ENCODE peak calls at places on chromosomes 5 and 9, in four cellular contexts. One of them, this sample, is unnamed.

GRCh38 chr5:142426129-142426641 is 101.4 kb upstream of the SPRY4 start:
- DNase-seq in retina: peak
- DNase-seq in COR-L47: no peak
- DNase-seq in T-cell: peak
- DNase-seq in this sample: peak

GRCh38 chr5:41408676-41409443 is 101.5 kb downstream of the PLCXD3 start:
- DNase-seq in T-cell: no peak
- DNase-seq in COR-L47: no peak
- DNase-seq in retina: no peak
- DNase-seq in this sample: no peak

GRCh38 chr9:14317667-14318255 is 3.8 kb upstream of the NFIB start:
- DNase-seq in COR-L47: no peak
- DNase-seq in T-cell: no peak
- DNase-seq in retina: no peak
- DNase-seq in this sample: no peak

GRCh38 chr5:139619861-139620260 is 28.3 kb upstream of the CXXC5 start:
- DNase-seq in COR-L47: no peak
- DNase-seq in retina: no peak
- DNase-seq in T-cell: no peak
- DNase-seq in this sample: no peak

GRCh38 chr5:153937661-153938060 is 101.0 kb downstream of the FAM114A2 start:
- DNase-seq in retina: no peak
- DNase-seq in COR-L47: no peak
- DNase-seq in T-cell: no peak
- DNase-seq in this sample: no peak

GRCh38 chr9:95024097-95024671 is 293.3 kb downstream of the FANCC start:
- DNase-seq in COR-L47: no peak
- DNase-seq in T-cell: no peak
- DNase-seq in retina: peak
- DNase-seq in this sample: no peak

GRCh38 chr5:60675286-60675685 is 24.7 kb downstream of the DEPDC1B start:
- DNase-seq in T-cell: no peak
- DNase-seq in retina: no peak
- DNase-seq in COR-L47: no peak
- DNase-seq in this sample: no peak

GRCh38 chr9:99633260-99633659 is 188.4 kb upstream of the NR4A3 start:
- DNase-seq in retina: no peak
- DNase-seq in COR-L47: no peak
- DNase-seq in T-cell: no peak
- DNase-seq in this sample: no peak

GRCh38 chr9:129402341-129402739 is 218.6 kb downstream of the C9orf50 start:
- DNase-seq in COR-L47: no peak
- DNase-seq in retina: peak
- DNase-seq in T-cell: no peak
- DNase-seq in this sample: no peak

GRCh38 chr5:74895906-74896305 is 29.7 kb upstream of the FAM169A start:
- DNase-seq in T-cell: no peak
- DNase-seq in COR-L47: peak
- DNase-seq in retina: no peak
- DNase-seq in this sample: no peak

GRCh38 chr5:60505373-60505772 is 194.6 kb downstream of the DEPDC1B start:
- DNase-seq in T-cell: no peak
- DNase-seq in retina: no peak
- DNase-seq in COR-L47: no peak
- DNase-seq in this sample: no peak

GRCh38 chr5:39274388-39275085 is 55.2 kb upstream of the FYB1 start:
- DNase-seq in retina: no peak
- DNase-seq in COR-L47: no peak
- DNase-seq in T-cell: no peak
- DNase-seq in this sample: peak

GRCh38 chr5:181052526-181052927 is 12.5 kb downstream of the BTNL9 start:
- DNase-seq in T-cell: no peak
- DNase-seq in COR-L47: no peak
- DNase-seq in retina: peak
- DNase-seq in this sample: no peak

GRCh38 chr5:136424835-136425694 is 59.7 kb upstream of the TRPC7 start:
- DNase-seq in COR-L47: peak
- DNase-seq in T-cell: no peak
- DNase-seq in retina: peak
- DNase-seq in this sample: no peak

GRCh38 chr9:136020206-136020605 is 59.0 kb upstream of the UBAC1 start:
- DNase-seq in T-cell: no peak
- DNase-seq in retina: no peak
- DNase-seq in COR-L47: no peak
- DNase-seq in this sample: no peak

GRCh38 chr5:148653840-148654781 is at the start of gene HTR4:
- DNase-seq in T-cell: no peak
- DNase-seq in COR-L47: no peak
- DNase-seq in retina: peak
- DNase-seq in this sample: no peak

GRCh38 chr9:106405871-106406435 is 457.0 kb upstream of the ZNF462 start:
- DNase-seq in T-cell: no peak
- DNase-seq in COR-L47: no peak
- DNase-seq in retina: no peak
- DNase-seq in this sample: no peak

GRCh38 chr9:7246917-7247538 is 489.3 kb downstream of the KDM4C start:
- DNase-seq in T-cell: no peak
- DNase-seq in COR-L47: no peak
- DNase-seq in retina: no peak
- DNase-seq in this sample: no peak

GRCh38 chr9:105142406-105143092 is 101.9 kb upstream of the SLC44A1 start:
- DNase-seq in T-cell: no peak
- DNase-seq in COR-L47: no peak
- DNase-seq in retina: no peak
- DNase-seq in this sample: no peak

GRCh38 chr5:60377826-60378225 is 322.1 kb downstream of the DEPDC1B start:
- DNase-seq in COR-L47: no peak
- DNase-seq in T-cell: no peak
- DNase-seq in retina: no peak
- DNase-seq in this sample: no peak

GRCh38 chr9:110030632-110031031 is 177.3 kb downstream of the C9orf152 start:
- DNase-seq in COR-L47: no peak
- DNase-seq in retina: no peak
- DNase-seq in T-cell: no peak
- DNase-seq in this sample: no peak

GRCh38 chr5:119366537-119366874 is 10.7 kb downstream of the TNFAIP8 start:
- DNase-seq in COR-L47: no peak
- DNase-seq in retina: no peak
- DNase-seq in T-cell: no peak
- DNase-seq in this sample: no peak

GRCh38 chr5:81949479-81949878 is 22.3 kb upstream of the ATG10 start:
- DNase-seq in T-cell: no peak
- DNase-seq in COR-L47: no peak
- DNase-seq in retina: no peak
- DNase-seq in this sample: no peak

GRCh38 chr5:4941957-4942830 is 197.9 kb upstream of the ADAMTS16 start:
- DNase-seq in COR-L47: no peak
- DNase-seq in T-cell: no peak
- DNase-seq in retina: peak
- DNase-seq in this sample: no peak

GRCh38 chr9:34450644-34451043 is 7.7 kb downstream of the FAM219A start:
- DNase-seq in COR-L47: no peak
- DNase-seq in T-cell: no peak
- DNase-seq in retina: no peak
- DNase-seq in this sample: no peak

GRCh38 chr9:130110596-130111021 is 56.9 kb downstream of the GPR107 start:
- DNase-seq in COR-L47: no peak
- DNase-seq in retina: no peak
- DNase-seq in T-cell: no peak
- DNase-seq in this sample: no peak

GRCh38 chr9:81602887-81603680 is 86.3 kb downstream of the TLE1 start:
- DNase-seq in COR-L47: no peak
- DNase-seq in T-cell: no peak
- DNase-seq in retina: no peak
- DNase-seq in this sample: no peak

GRCh38 chr5:135705941-135706340 is 127.2 kb upstream of the CXCL14 start:
- DNase-seq in retina: no peak
- DNase-seq in T-cell: no peak
- DNase-seq in COR-L47: no peak
- DNase-seq in this sample: no peak

GRCh38 chr5:31967461-31967860 is 206.7 kb downstream of the GOLPH3 start:
- DNase-seq in T-cell: no peak
- DNase-seq in retina: no peak
- DNase-seq in COR-L47: no peak
- DNase-seq in this sample: no peak

GRCh38 chr9:104868687-104869404 is 59.1 kb downstream of the ABCA1 start:
- DNase-seq in COR-L47: no peak
- DNase-seq in T-cell: no peak
- DNase-seq in retina: peak
- DNase-seq in this sample: no peak

GRCh38 chr9:98974994-98975712 is 31.4 kb downstream of the COL15A1 start:
- DNase-seq in retina: peak
- DNase-seq in T-cell: peak
- DNase-seq in COR-L47: peak
- DNase-seq in this sample: peak

GRCh38 chr5:10355071-10355889 is 1.8 kb downstream of the MARCHF6 start:
- DNase-seq in retina: no peak
- DNase-seq in COR-L47: no peak
- DNase-seq in T-cell: no peak
- DNase-seq in this sample: peak

GRCh38 chr9:92608221-92609141 is 61.5 kb downstream of the IPPK start:
- DNase-seq in retina: no peak
- DNase-seq in COR-L47: no peak
- DNase-seq in T-cell: no peak
- DNase-seq in this sample: no peak

GRCh38 chr5:32773944-32774343 is 62.8 kb downstream of the NPR3 start:
- DNase-seq in COR-L47: no peak
- DNase-seq in T-cell: no peak
- DNase-seq in retina: no peak
- DNase-seq in this sample: no peak

GRCh38 chr5:45521067-45521466 is 175.1 kb downstream of the HCN1 start:
- DNase-seq in COR-L47: no peak
- DNase-seq in retina: no peak
- DNase-seq in T-cell: no peak
- DNase-seq in this sample: no peak

GRCh38 chr9:129036241-129036922 is at the start of gene MIGA2:
- DNase-seq in COR-L47: peak
- DNase-seq in retina: peak
- DNase-seq in T-cell: peak
- DNase-seq in this sample: peak

GRCh38 chr5:75510836-75511434 is 494 bp downstream of the CERT1 start:
- DNase-seq in T-cell: peak
- DNase-seq in COR-L47: peak
- DNase-seq in retina: peak
- DNase-seq in this sample: peak

GRCh38 chr9:19992556-19992955 is 203.7 kb upstream of the SLC24A2 start:
- DNase-seq in T-cell: no peak
- DNase-seq in retina: no peak
- DNase-seq in COR-L47: no peak
- DNase-seq in this sample: no peak